ENCODE peak calls at places on chromosome 20, in seven cellular contexts. T, Y, S, A, P, F and Z are unnamed samples.

GRCh38 chr20:23749746-23750145 is 989 bp downstream of the CST1 start:
- DNase-seq in T (no peak), Y (no peak), S (no peak), A (no peak), P (no peak), F (no peak), Z (no peak)

GRCh38 chr20:11207749-11208502 is 534.1 kb upstream of the JAG1 start:
- DNase-seq in T (no peak), Y (peak; percentile 96), S (no peak), A (peak; percentile 44), P (no peak), F (no peak), Z (no peak)

GRCh38 chr20:10644458-10645204 is 29.2 kb downstream of the JAG1 start:
- DNase-seq in T (peak; percentile 12), Y (no peak), S (no peak), A (no peak), P (no peak), F (no peak), Z (no peak)

GRCh38 chr20:10603971-10604864 is 69.6 kb downstream of the JAG1 start:
- DNase-seq in T (peak; percentile 72), Y (peak; percentile 96), S (no peak), A (peak; percentile 94), P (peak; percentile 96), F (no peak), Z (peak; percentile 87)

GRCh38 chr20:54194724-54195438 is 13.0 kb upstream of the PFDN4 start:
- DNase-seq in T (no peak), Y (peak; percentile 59), S (no peak), A (peak; percentile 3), P (no peak), F (no peak), Z (no peak)

GRCh38 chr20:34491226-34491931 is 24.8 kb upstream of the DYNLRB1 start:
- DNase-seq in T (no peak), Y (no peak), S (no peak), A (no peak), P (peak; percentile 44), F (no peak), Z (no peak)

GRCh38 chr20:38674178-38675133 is 49.8 kb upstream of the SLC32A1 start:
- DNase-seq in T (no peak), Y (no peak), S (peak; percentile 42), A (peak; percentile 47), P (peak; percentile 49), F (peak; percentile 22), Z (no peak)

GRCh38 chr20:3797226-3797545 is 1.1 kb downstream of the CDC25B start:
- DNase-seq in T (no peak), Y (no peak), S (no peak), A (no peak), P (no peak), F (no peak), Z (no peak)

GRCh38 chr20:47003223-47003622 is 108.6 kb downstream of the EYA2 start:
- DNase-seq in T (no peak), Y (no peak), S (no peak), A (no peak), P (no peak), F (no peak), Z (no peak)

GRCh38 chr20:41150664-41151063 is 13.3 kb downstream of the PLCG1 start:
- DNase-seq in T (no peak), Y (no peak), S (no peak), A (peak; percentile 29), P (no peak), F (peak; percentile 32), Z (no peak)

GRCh38 chr20:34475979-34476736 is 40.1 kb upstream of the DYNLRB1 start:
- DNase-seq in T (peak; percentile 28), Y (peak; percentile 52), S (peak; percentile 15), A (peak; percentile 21), P (peak; percentile 25), F (no peak), Z (peak; percentile 49)

GRCh38 chr20:29744071-29744470 is 1513.4 kb upstream of the DEFB115 start:
- DNase-seq in T (no peak), Y (no peak), S (no peak), A (no peak), P (no peak), F (no peak), Z (no peak)

GRCh38 chr20:4666001-4666470 is 55.7 kb upstream of the PRND start:
- DNase-seq in T (no peak), Y (peak; percentile 92), S (peak; percentile 46), A (peak; percentile 49), P (peak; percentile 30), F (peak; percentile 58), Z (no peak)

GRCh38 chr20:39605361-39605760 is 643.2 kb downstream of the DHX35 start:
- DNase-seq in T (no peak), Y (no peak), S (no peak), A (no peak), P (no peak), F (no peak), Z (no peak)

GRCh38 chr20:37939701-37940151 is 36.8 kb downstream of the VSTM2L start:
- DNase-seq in T (no peak), Y (no peak), S (no peak), A (no peak), P (no peak), F (no peak), Z (no peak)

GRCh38 chr20:45564760-45565276 is 14.3 kb downstream of the WFDC8 start:
- DNase-seq in T (no peak), Y (no peak), S (no peak), A (no peak), P (no peak), F (no peak), Z (no peak)

GRCh38 chr20:63381781-63382431 is 20.8 kb upstream of the CHRNA4 start:
- DNase-seq in T (no peak), Y (peak; percentile 25), S (no peak), A (no peak), P (no peak), F (peak; percentile 5), Z (no peak)

GRCh38 chr20:49990310-49990720 is 7.5 kb downstream of the SNAI1 start:
- DNase-seq in T (no peak), Y (no peak), S (no peak), A (no peak), P (peak; percentile 46), F (no peak), Z (no peak)

GRCh38 chr20:49987015-49987867 is 4.5 kb downstream of the SNAI1 start:
- DNase-seq in T (no peak), Y (peak; percentile 53), S (no peak), A (peak; percentile 50), P (no peak), F (no peak), Z (no peak)

GRCh38 chr20:49987868-49988690 is 5.3 kb downstream of the SNAI1 start:
- DNase-seq in T (no peak), Y (no peak), S (no peak), A (peak; percentile 50), P (no peak), F (no peak), Z (no peak)

GRCh38 chr20:49986049-49986448 is 3.3 kb downstream of the SNAI1 start:
- DNase-seq in T (no peak), Y (no peak), S (no peak), A (no peak), P (no peak), F (no peak), Z (no peak)

DNA sequence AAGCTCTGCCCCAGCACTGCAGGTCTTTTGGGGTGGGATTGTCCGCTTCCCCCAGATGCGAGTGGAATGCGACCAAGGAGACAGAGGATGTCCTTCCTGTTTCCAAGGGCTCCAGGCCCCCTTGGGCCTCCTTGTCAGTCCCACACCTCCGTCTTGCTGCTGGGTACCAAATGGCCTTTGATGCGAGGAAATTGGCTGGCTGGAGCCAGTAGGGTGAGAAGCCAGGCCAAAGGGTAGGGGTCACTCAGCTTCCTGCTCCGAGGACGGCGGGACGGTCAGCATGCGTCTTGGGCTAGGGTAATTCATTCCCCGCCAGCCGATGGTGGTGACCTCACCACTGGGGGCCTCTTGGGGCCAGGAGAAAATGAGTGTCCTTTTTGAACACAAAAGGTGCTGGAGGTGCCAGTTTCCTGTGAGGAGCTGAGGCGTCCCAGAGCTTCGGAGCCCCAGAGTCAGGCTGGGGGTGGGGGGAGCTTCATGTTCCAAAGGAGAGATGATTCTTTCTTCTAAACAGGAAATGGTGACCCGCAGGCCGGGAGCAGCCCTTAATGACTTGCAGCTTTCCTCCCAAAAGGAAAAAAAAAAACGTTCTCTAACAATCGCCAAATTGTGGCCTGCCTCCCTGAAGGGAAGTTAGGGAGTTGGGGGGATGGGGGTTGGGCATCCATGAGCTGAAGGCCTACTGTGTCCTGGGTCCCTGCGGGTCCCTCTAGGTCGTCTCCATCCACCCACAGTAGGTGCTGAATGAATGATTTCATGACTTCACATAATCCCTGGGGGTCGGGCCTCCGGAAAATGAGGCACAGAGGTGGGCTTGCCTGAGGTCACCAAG is 6.7 kb downstream of the SNAI1 start:
- DNase-seq in T (peak; percentile 73), Y (no peak), S (no peak), A (peak; percentile 87), P (peak; percentile 78), F (no peak), Z (peak; percentile 80)
- H3K4me1 ChIP-seq in T (no peaks in the 10 kb centered on the region), Y (peaks cover 7% of the 10 kb centered on the region), S (no peaks in the 10 kb centered on the region), A (peaks cover 43% of the 10 kb centered on the region), P (peaks cover 33% of the 10 kb centered on the region), F (no peaks in the 10 kb centered on the region), Z (no peaks in the 10 kb centered on the region)

DNA sequence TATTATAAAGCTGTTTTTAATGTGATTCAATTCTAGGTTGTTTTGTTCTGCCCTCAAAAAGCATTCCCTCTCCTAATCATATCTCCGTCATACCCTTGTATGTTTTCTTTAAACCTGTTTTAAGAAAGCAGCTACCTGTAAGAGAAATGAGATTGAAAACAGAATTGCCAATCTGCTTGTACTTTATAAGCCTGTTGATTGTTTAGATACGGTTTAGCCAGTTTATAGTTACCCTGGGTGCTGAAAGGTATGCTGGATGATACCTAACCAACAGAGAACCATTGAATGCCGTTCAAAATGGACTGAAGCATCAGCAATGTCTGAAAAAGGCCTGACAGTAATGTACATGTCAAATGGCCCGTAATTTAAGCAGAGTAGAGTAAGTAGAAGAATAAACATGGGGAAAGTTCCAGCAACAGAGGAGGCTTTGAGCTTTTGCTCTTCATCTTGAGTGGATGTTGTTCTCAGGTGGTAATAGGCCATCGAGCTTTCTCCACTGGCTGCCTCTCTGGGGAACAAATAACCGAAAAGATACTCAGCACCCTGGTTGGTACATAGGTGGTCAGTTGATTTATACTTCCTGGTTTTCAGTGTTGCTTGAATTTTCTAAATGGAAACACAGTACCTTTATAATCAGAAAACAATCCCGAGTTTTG is 27.5 kb downstream of the PTPN1 start:
- DNase-seq in T (no peak), Y (no peak), S (no peak), A (no peak), P (no peak), F (no peak), Z (no peak)
- H3K4me1 ChIP-seq in T (peaks cover 17% of the 10 kb centered on the region), Y (peaks cover 18% of the 10 kb centered on the region), S (peaks cover 52% of the 10 kb centered on the region), A (peaks cover 48% of the 10 kb centered on the region), P (peaks cover 29% of the 10 kb centered on the region), F (peaks cover 31% of the 10 kb centered on the region), Z (peaks cover 65% of the 10 kb centered on the region)

DNA sequence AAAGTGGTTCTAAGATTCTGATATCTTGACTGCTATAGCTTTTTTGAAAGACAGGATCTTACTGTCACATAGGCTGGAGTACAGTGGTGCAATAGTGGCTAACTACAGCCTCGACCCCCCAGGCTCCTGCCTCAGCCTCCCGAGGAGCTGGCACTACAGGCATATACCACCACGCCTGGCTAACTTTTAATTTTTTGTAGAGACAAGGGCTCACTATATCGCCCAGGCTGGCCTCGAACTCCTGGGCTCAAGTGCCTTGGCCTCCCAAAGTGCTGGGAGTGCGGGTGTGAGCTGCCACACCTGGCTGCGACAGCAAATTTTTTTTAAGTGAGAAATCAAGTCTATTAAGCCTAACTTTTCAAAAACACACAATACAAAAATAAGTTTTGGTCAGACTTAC is 106.6 kb downstream of the NOL4L start:
- DNase-seq in T (no peak), Y (no peak), S (no peak), A (no peak), P (no peak), F (no peak), Z (no peak)
- H3K4me1 ChIP-seq in T (peaks cover 10% of the 10 kb centered on the region), Y (peaks cover 22% of the 10 kb centered on the region), S (peaks cover 33% of the 10 kb centered on the region), A (peaks cover 38% of the 10 kb centered on the region), P (peaks cover 20% of the 10 kb centered on the region), F (peaks cover 10% of the 10 kb centered on the region), Z (peaks cover 24% of the 10 kb centered on the region)

GRCh38 chr20:50305636-50306477 is 115.2 kb downstream of the CEBPB start:
- DNase-seq in T (peak; percentile 80), Y (peak; percentile 48), S (no peak), A (no peak), P (peak; percentile 84), F (no peak), Z (peak; percentile 87)
- H3K4me1 ChIP-seq in T (no peaks in the 10 kb centered on the region), Y (peaks cover 32% of the 10 kb centered on the region), S (no peaks in the 10 kb centered on the region), A (peaks cover 57% of the 10 kb centered on the region), P (peaks cover 48% of the 10 kb centered on the region), F (no peaks in the 10 kb centered on the region), Z (peaks cover 79% of the 10 kb centered on the region)